ENCODE peak calls at places on chromosomes 6 and 20, in nine cellular contexts. F, X, D, Z, V, R, K, A and L are unnamed samples.

GRCh38 chr6:71745525-71745924 is 140.8 kb upstream of the RIMS1 start:
- DNase-seq in F (no peak), X (no peak), D (no peak), Z (no peak), V (no peak), R (no peak), K (no peak), A (no peak), L (no peak)

GRCh38 chr20:7742479-7742878 is 197.8 kb downstream of the HAO1 start:
- DNase-seq in F (no peak), X (peak), D (no peak), Z (no peak), V (no peak), R (peak), K (no peak), A (no peak), L (peak)

GRCh38 chr6:121592955-121593665 is 157.7 kb downstream of the GJA1 start:
- DNase-seq in F (no peak), X (peak), D (no peak), Z (no peak), V (no peak), R (peak), K (no peak), A (no peak), L (no peak)

GRCh38 chr6:110567957-110568696 is 91.7 kb upstream of the SLC22A16 start:
- DNase-seq in F (no peak), X (no peak), D (no peak), Z (no peak), V (no peak), R (no peak), K (no peak), A (no peak), L (no peak)

GRCh38 chr6:128932061-128932460 is 49.1 kb downstream of the LAMA2 start:
- DNase-seq in F (no peak), X (peak), D (peak), Z (no peak), V (no peak), R (no peak), K (peak), A (peak), L (no peak)

GRCh38 chr20:37364927-37365272 is 19.0 kb downstream of the SRC start:
- DNase-seq in F (no peak), X (no peak), D (no peak), Z (no peak), V (no peak), R (no peak), K (no peak), A (no peak), L (no peak)

GRCh38 chr6:36116066-36116465 is 14.2 kb upstream of the MAPK13 start:
- DNase-seq in F (no peak), X (no peak), D (no peak), Z (no peak), V (no peak), R (no peak), K (no peak), A (no peak), L (no peak)

GRCh38 chr6:159842035-159842434 is 42.0 kb downstream of the PNLDC1 start:
- DNase-seq in F (no peak), X (no peak), D (no peak), Z (no peak), V (no peak), R (no peak), K (no peak), A (peak), L (peak)

GRCh38 chr6:122789078-122789861 is at the start of gene SMPDL3A:
- DNase-seq in F (peak), X (peak), D (peak), Z (peak), V (peak), R (peak), K (peak), A (peak), L (peak)

GRCh38 chr20:50366270-50367103 is 143.7 kb upstream of the PTPN1 start:
- DNase-seq in F (no peak), X (no peak), D (no peak), Z (no peak), V (no peak), R (no peak), K (no peak), A (no peak), L (no peak)

GRCh38 chr20:20303742-20304141 is 64.2 kb upstream of the INSM1 start:
- DNase-seq in F (no peak), X (no peak), D (no peak), Z (no peak), V (no peak), R (peak), K (no peak), A (no peak), L (no peak)

GRCh38 chr6:169177516-169178196 is 76.0 kb downstream of the THBS2 start:
- DNase-seq in F (no peak), X (no peak), D (no peak), Z (no peak), V (no peak), R (no peak), K (no peak), A (no peak), L (no peak)